ENCODE peak calls at places on chromosome 9, in seven cellular contexts. C is iPS DF 19.7, H is T1000, J is KG1, Y is ELF-1, K is amniotic epithelial cell, U is NCI-H774. R is an unnamed sample.

GRCh38 chr9:77848428-77848827 is 183.2 kb downstream of the GNAQ start:
- DNase-seq in C (no peak), Y (no peak), U (no peak), J (no peak), H (no peak), K (no peak), R (no peak)

GRCh38 chr9:89427621-89428221 is 70.2 kb downstream of the SEMA4D start:
- DNase-seq in H (no peak), U (no peak), C (no peak), K (no peak), J (no peak), Y (no peak), R (no peak)

GRCh38 chr9:134597041-134597913 is 44.3 kb upstream of the COL5A1 start:
- DNase-seq in C (no peak), K (no peak), U (no peak), Y (no peak), J (no peak), H (no peak), R (no peak)

GRCh38 chr9:114902773-114903589 is 27.4 kb downstream of the TNFSF8 start:
- DNase-seq in U (no peak), Y (no peak), H (no peak), K (peak), J (no peak), C (no peak), R (no peak)

GRCh38 chr9:127158995-127159801 is 36.8 kb upstream of the ANGPTL2 start:
- DNase-seq in J (no peak), Y (peak), H (no peak), C (peak), K (peak), U (no peak), R (peak)

GRCh38 chr9:37385286-37385685 is 37.2 kb upstream of the GRHPR start:
- DNase-seq in H (no peak), U (no peak), J (no peak), C (no peak), Y (no peak), K (no peak), R (no peak)

GRCh38 chr9:129178579-129178909 is 483 bp upstream of the IER5L start:
- DNase-seq in K (no peak), U (peak), H (no peak), Y (no peak), J (no peak), C (no peak), R (no peak)

GRCh38 chr9:128819716-128820664 is 1.7 kb downstream of the ENDOG start:
- DNase-seq in K (peak), C (no peak), Y (peak), J (no peak), U (no peak), H (no peak), R (no peak)

GRCh38 chr9:114078781-114079156 is 669 bp upstream of the AMBP start:
- DNase-seq in U (no peak), Y (no peak), K (no peak), J (no peak), C (no peak), H (no peak), R (no peak)

GRCh38 chr9:38311382-38312270 is 80.9 kb upstream of the ALDH1B1 start:
- DNase-seq in Y (peak), H (no peak), U (no peak), K (no peak), J (no peak), C (no peak), R (no peak)

GRCh38 chr9:84754461-84754860 is 84.9 kb downstream of the NTRK2 start:
- DNase-seq in U (no peak), H (no peak), J (no peak), C (no peak), Y (no peak), K (no peak), R (no peak)

GRCh38 chr9:137777761-137778160 is 99.8 kb upstream of the CACNA1B start:
- DNase-seq in J (no peak), C (no peak), K (no peak), U (no peak), H (no peak), Y (peak), R (no peak)